ENCODE peak calls at places on chromosomes 12 and 14, in six cellular contexts. B is fibroblast of the aortic adventitia, M is cardiac muscle cell, V is psoas muscle, L is K562, W is kidney epithelial cell. I is an unnamed sample.

GRCh38 chr14:51014625-51015024 is 70.3 kb upstream of the PYGL start:
- DNase-seq in W (no peak), M (no peak), L (no peak), B (peak; percentile 20), V (no peak), I (no peak)

GRCh38 chr14:22598099-22598895 is at the start of gene ABHD4:
- DNase-seq in V (peak; percentile 86), W (no peak), B (peak; percentile 64), M (peak; percentile 75), L (peak; percentile 61), I (peak; percentile 74)

GRCh38 chr14:55309761-55310365 is 38.6 kb downstream of the FBXO34 start:
- DNase-seq in W (no peak), M (no peak), B (peak; percentile 66), L (no peak), V (no peak), I (no peak)

GRCh38 chr12:54680374-54680773 is 32.2 kb upstream of the DCD start:
- DNase-seq in V (no peak), B (peak; percentile 1), L (peak; percentile 43), W (no peak), M (peak; percentile 9), I (peak; percentile 69)

GRCh38 chr12:96103067-96103650 is 67.8 kb upstream of the LTA4H start:
- DNase-seq in M (peak; percentile 47), B (peak; percentile 14), L (no peak), W (no peak), V (no peak), I (no peak)

GRCh38 chr12:53456654-53457366 is 4.9 kb downstream of the PCBP2 start:
- DNase-seq in B (no peak), M (no peak), L (no peak), W (no peak), V (no peak), I (no peak)

GRCh38 chr14:101899263-101899662 is 65.1 kb upstream of the DYNC1H1 start:
- DNase-seq in L (peak; percentile 54), M (no peak), V (no peak), W (no peak), B (no peak), I (no peak)

GRCh38 chr12:11150832-11151231 is 16.4 kb upstream of the TAS2R30 start:
- DNase-seq in M (no peak), W (no peak), L (no peak), B (no peak), V (no peak), I (no peak)

GRCh38 chr14:53793790-53794560 is 162.7 kb downstream of the BMP4 start:
- DNase-seq in W (no peak), V (peak; percentile 21), L (no peak), M (no peak), B (peak; percentile 57), I (no peak)

GRCh38 chr12:93894391-93895095 is 217.4 kb downstream of the CRADD start:
- DNase-seq in M (peak; percentile 86), W (no peak), V (peak; percentile 93), L (no peak), B (peak; percentile 93), I (no peak)

GRCh38 chr14:95294834-95295599 is 24.7 kb downstream of the CLMN start:
- DNase-seq in M (peak; percentile 44), V (no peak), B (peak; percentile 25), L (no peak), W (no peak), I (peak; percentile 80)

GRCh38 chr12:81083906-81084513 is 6.1 kb downstream of the ACSS3 start:
- DNase-seq in L (no peak), W (no peak), B (no peak), M (peak; percentile 24), V (no peak), I (no peak)

GRCh38 chr14:76352639-76353281 is 23.2 kb upstream of the ESRRB start:
- DNase-seq in B (peak; percentile 44), M (peak; percentile 60), V (peak; percentile 64), W (no peak), L (no peak), I (peak; percentile 76)

GRCh38 chr14:95935228-95935822 is 58.7 kb downstream of the TUNAR start:
- DNase-seq in L (peak; percentile 19), B (peak; percentile 46), W (no peak), V (no peak), M (peak; percentile 37), I (peak; percentile 22)

GRCh38 chr12:77328326-77328725 is 263.0 kb upstream of the E2F7 start:
- DNase-seq in V (no peak), B (no peak), L (no peak), W (no peak), M (no peak), I (no peak)

GRCh38 chr12:51970904-51971646 is 19.6 kb downstream of the ACVR1B start:
- DNase-seq in B (peak; percentile 51), L (peak; percentile 68), M (peak; percentile 49), W (peak; percentile 52), V (no peak), I (peak; percentile 41)

GRCh38 chr14:63174760-63175191 is 29.5 kb upstream of the RHOJ start:
- DNase-seq in W (peak; percentile 32), M (peak; percentile 82), B (peak; percentile 96), V (no peak), L (peak; percentile 5), I (peak; percentile 27)

GRCh38 chr12:122021193-122021821 is 377 bp upstream of the BCL7A start:
- DNase-seq in V (no peak), M (peak; percentile 15), W (no peak), B (no peak), L (peak; percentile 37), I (peak; percentile 29)

GRCh38 chr12:107134558-107134957 is 41.2 kb upstream of the CRY1 start:
- DNase-seq in L (peak; percentile 58), M (peak; percentile 2), W (no peak), B (no peak), V (no peak), I (peak; percentile 21)
- TF ChIP-seq CTCF in L (peak; percentile 70), M (peak; percentile 18), W (peak; percentile 38), B (no peak), V (no peak), I (peak; percentile 26)

DNA sequence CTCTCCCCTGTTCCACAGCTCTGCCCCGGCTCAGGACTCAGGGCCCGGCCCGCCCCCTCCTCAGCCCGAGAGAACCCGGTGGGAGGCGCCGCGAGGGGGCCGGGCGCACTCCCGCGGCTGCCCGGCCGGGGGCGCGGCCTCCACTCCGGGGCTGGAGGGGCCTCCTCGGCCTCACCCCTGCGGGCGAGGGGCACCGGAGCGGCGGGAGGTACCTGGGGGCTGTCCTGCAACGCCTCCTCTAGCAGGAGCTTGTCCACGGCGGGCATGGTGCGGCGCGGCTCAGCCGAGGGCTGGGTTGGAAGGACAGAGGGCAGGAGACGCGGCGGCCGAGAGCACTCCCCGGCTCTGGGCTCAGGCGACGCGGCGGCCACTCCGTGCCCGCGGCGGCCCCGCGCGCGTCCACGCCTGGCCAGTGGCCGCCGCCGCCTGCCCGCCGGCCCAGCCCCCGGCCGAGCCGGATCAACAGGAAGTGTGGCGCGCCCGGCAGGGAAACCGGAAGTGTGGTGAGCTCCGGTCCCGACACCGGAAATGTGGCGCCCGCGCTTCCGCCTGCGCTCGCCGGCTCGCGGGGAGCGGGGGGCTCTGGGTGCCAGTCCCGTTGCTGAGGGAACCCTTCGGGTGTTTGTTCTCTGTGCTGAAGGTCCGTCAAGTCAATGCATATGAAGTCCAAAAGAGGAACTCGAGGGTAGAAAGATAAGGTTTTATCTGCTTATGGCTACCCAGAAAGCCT is at the start of gene APPL2:
- DNase-seq in B (peak; percentile 85), W (no peak), L (peak; percentile 92), M (peak; percentile 94), V (peak; percentile 94), I (peak; percentile 92)
- TF ChIP-seq CTCF in B (no peak), W (no peak), L (peak; percentile 31), M (peak; percentile 23), V (peak; percentile 40), I (peak; percentile 79)

GRCh38 chr12:26466709-26467108 is 271.3 kb downstream of the SSPN start:
- DNase-seq in M (no peak), W (no peak), B (no peak), L (no peak), V (no peak), I (no peak)

GRCh38 chr12:26469801-26470200 is 274.4 kb downstream of the SSPN start:
- DNase-seq in V (no peak), M (no peak), B (peak; percentile 53), W (no peak), L (no peak), I (no peak)

GRCh38 chr12:26473291-26473690 is 277.9 kb downstream of the SSPN start:
- DNase-seq in M (no peak), L (no peak), V (no peak), W (peak; percentile 77), B (peak; percentile 23), I (no peak)

DNA sequence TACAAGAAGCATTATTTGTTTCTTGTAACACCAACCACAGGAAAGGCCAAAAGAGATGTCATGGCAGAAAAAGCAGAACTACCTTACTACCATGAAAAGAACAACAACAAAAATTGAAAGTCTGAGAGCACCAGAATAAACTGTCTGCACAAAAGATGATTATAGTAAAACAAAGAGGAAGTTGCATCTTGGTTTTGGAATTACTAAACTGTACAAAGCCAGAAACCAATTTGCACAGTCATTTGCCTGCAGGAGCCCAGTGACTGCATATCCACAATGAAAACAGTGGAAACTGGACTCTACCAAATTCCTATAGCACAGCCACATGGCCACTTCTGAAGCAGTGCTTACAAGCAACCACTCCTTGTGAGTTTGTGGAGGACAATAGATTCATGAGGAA is 276.2 kb downstream of the SSPN start:
- DNase-seq in M (peak; percentile 11), V (no peak), W (no peak), L (no peak), B (peak; percentile 75), I (no peak)
- TF ChIP-seq CTCF in M (no peak), V (no peak), W (no peak), L (no peak), B (no peak), I (no peak)

GRCh38 chr12:120367252-120367923 is 1.6 kb downstream of the MSI1 start:
- DNase-seq in M (no peak), L (peak; percentile 46), B (no peak), W (no peak), V (no peak), I (peak; percentile 34)
- TF ChIP-seq CTCF in M (peak; percentile 49), L (peak; percentile 47), B (peak; percentile 21), W (peak; percentile 77), V (no peak), I (no peak)